ENCODE peak calls at places on chromosomes 1 and 21, in six cellular contexts. One of them, this sample, is unnamed. For H3K4me1, the result is how much of the 10 kb centered on the place peaks cover.

GRCh38 chr21:35332841-35333426 is 283.8 kb upstream of the RUNX1 start:
- DNase-seq in adrenal gland: no peak
- DNase-seq in heart left ventricle: no peak
- DNase-seq in K562: no peak
- DNase-seq in Peyer's patch: no peak
- DNase-seq in esophagus muscularis mucosa: no peak
- DNase-seq in this sample: no peak

GRCh38 chr1:208179303-208179702 is 64.9 kb downstream of the PLXNA2 start:
- DNase-seq in adrenal gland: no peak
- DNase-seq in heart left ventricle: no peak
- DNase-seq in K562: peak
- DNase-seq in Peyer's patch: no peak
- DNase-seq in esophagus muscularis mucosa: no peak
- DNase-seq in this sample: no peak

GRCh38 chr1:145982010-145982723 is 14.2 kb downstream of the TXNIP start:
- DNase-seq in adrenal gland: peak
- DNase-seq in heart left ventricle: peak
- DNase-seq in K562: no peak
- DNase-seq in Peyer's patch: peak
- DNase-seq in esophagus muscularis mucosa: no peak
- DNase-seq in this sample: peak

GRCh38 chr1:46719689-46720088 is 775 bp upstream of the EFCAB14 start:
- DNase-seq in adrenal gland: no peak
- DNase-seq in heart left ventricle: no peak
- DNase-seq in K562: peak
- DNase-seq in Peyer's patch: no peak
- DNase-seq in esophagus muscularis mucosa: no peak
- DNase-seq in this sample: no peak

GRCh38 chr1:167492509-167492910 is 25.8 kb downstream of the CD247 start:
- DNase-seq in adrenal gland: no peak
- DNase-seq in heart left ventricle: no peak
- DNase-seq in K562: no peak
- DNase-seq in Peyer's patch: peak
- DNase-seq in esophagus muscularis mucosa: no peak
- DNase-seq in this sample: no peak

GRCh38 chr1:112938188-112938587 is 17.8 kb downstream of the SLC16A1 start:
- DNase-seq in adrenal gland: no peak
- DNase-seq in heart left ventricle: no peak
- DNase-seq in K562: no peak
- DNase-seq in Peyer's patch: no peak
- DNase-seq in esophagus muscularis mucosa: no peak
- DNase-seq in this sample: no peak

GRCh38 chr1:205274041-205274691 is 46.4 kb downstream of the TMCC2 start:
- DNase-seq in adrenal gland: peak
- DNase-seq in heart left ventricle: no peak
- DNase-seq in K562: no peak
- DNase-seq in Peyer's patch: peak
- DNase-seq in esophagus muscularis mucosa: no peak
- DNase-seq in this sample: no peak

GRCh38 chr1:227748496-227749182 is 13.4 kb downstream of the SNAP47 start:
- DNase-seq in adrenal gland: peak
- DNase-seq in heart left ventricle: peak
- DNase-seq in K562: peak
- DNase-seq in Peyer's patch: no peak
- DNase-seq in esophagus muscularis mucosa: no peak
- DNase-seq in this sample: no peak

GRCh38 chr1:220924331-220924730 is 45.1 kb downstream of the HLX start:
- DNase-seq in adrenal gland: no peak
- DNase-seq in heart left ventricle: no peak
- DNase-seq in K562: no peak
- DNase-seq in Peyer's patch: no peak
- DNase-seq in esophagus muscularis mucosa: no peak
- DNase-seq in this sample: no peak

GRCh38 chr1:160704250-160704649 is 7.4 kb downstream of the CD48 start:
- DNase-seq in adrenal gland: peak
- DNase-seq in heart left ventricle: peak
- DNase-seq in K562: no peak
- DNase-seq in Peyer's patch: no peak
- DNase-seq in esophagus muscularis mucosa: no peak
- DNase-seq in this sample: no peak

GRCh38 chr1:44592208-44593145 is 81.8 kb downstream of the TMEM53 start:
- DNase-seq in adrenal gland: no peak
- DNase-seq in heart left ventricle: no peak
- DNase-seq in K562: no peak
- DNase-seq in Peyer's patch: no peak
- DNase-seq in esophagus muscularis mucosa: no peak
- DNase-seq in this sample: no peak

GRCh38 chr21:45308211-45309068 is 20.7 kb upstream of the POFUT2 start:
- DNase-seq in adrenal gland: no peak
- DNase-seq in heart left ventricle: no peak
- DNase-seq in K562: no peak
- DNase-seq in Peyer's patch: no peak
- DNase-seq in esophagus muscularis mucosa: no peak
- DNase-seq in this sample: no peak

GRCh38 chr1:982765-983436 is 1.0 kb upstream of the PERM1 start:
- DNase-seq in adrenal gland: no peak
- DNase-seq in heart left ventricle: peak
- DNase-seq in K562: no peak
- DNase-seq in Peyer's patch: no peak
- DNase-seq in esophagus muscularis mucosa: no peak
- DNase-seq in this sample: no peak

GRCh38 chr1:36465731-36466369 is 1.7 kb upstream of the MRPS15 start:
- DNase-seq in adrenal gland: no peak
- DNase-seq in heart left ventricle: no peak
- DNase-seq in K562: no peak
- DNase-seq in Peyer's patch: no peak
- DNase-seq in esophagus muscularis mucosa: no peak
- DNase-seq in this sample: no peak

GRCh38 chr1:79353224-79353623 is 346.7 kb upstream of the ADGRL4 start:
- DNase-seq in adrenal gland: peak
- DNase-seq in heart left ventricle: peak
- DNase-seq in K562: no peak
- DNase-seq in Peyer's patch: no peak
- DNase-seq in esophagus muscularis mucosa: no peak
- DNase-seq in this sample: no peak

GRCh38 chr1:42765271-42765670 is 1.6 kb downstream of the P3H1 start:
- DNase-seq in adrenal gland: no peak
- DNase-seq in heart left ventricle: no peak
- DNase-seq in K562: no peak
- DNase-seq in Peyer's patch: no peak
- DNase-seq in esophagus muscularis mucosa: no peak
- DNase-seq in this sample: no peak

GRCh38 chr1:111570781-111571181 is 48.8 kb upstream of the RAP1A start:
- DNase-seq in adrenal gland: no peak
- DNase-seq in heart left ventricle: no peak
- DNase-seq in K562: peak
- DNase-seq in Peyer's patch: peak
- DNase-seq in esophagus muscularis mucosa: peak
- DNase-seq in this sample: no peak

GRCh38 chr1:74513396-74513795 is 985 bp upstream of the LRRC53 start:
- DNase-seq in adrenal gland: no peak
- DNase-seq in heart left ventricle: no peak
- DNase-seq in K562: no peak
- DNase-seq in Peyer's patch: no peak
- DNase-seq in esophagus muscularis mucosa: no peak
- DNase-seq in this sample: no peak

GRCh38 chr1:17531682-17532487 is 7.6 kb upstream of the ARHGEF10L start:
- DNase-seq in adrenal gland: peak
- DNase-seq in heart left ventricle: peak
- DNase-seq in K562: no peak
- DNase-seq in Peyer's patch: no peak
- DNase-seq in esophagus muscularis mucosa: no peak
- DNase-seq in this sample: no peak
- TF ChIP-seq POLR2A in adrenal gland: no peak
- TF ChIP-seq POLR2A in heart left ventricle: no peak
- TF ChIP-seq POLR2A in K562: no peak
- TF ChIP-seq POLR2A in Peyer's patch: no peak
- TF ChIP-seq POLR2A in esophagus muscularis mucosa: no peak
- TF ChIP-seq POLR2A in this sample: no peak

GRCh38 chr1:23570001-23570691 is 10.8 kb upstream of the ID3 start:
- DNase-seq in adrenal gland: no peak
- DNase-seq in heart left ventricle: no peak
- DNase-seq in K562: no peak
- DNase-seq in Peyer's patch: no peak
- DNase-seq in esophagus muscularis mucosa: no peak
- DNase-seq in this sample: no peak

GRCh38 chr1:23576338-23577055 is 17.2 kb upstream of the ID3 start:
- DNase-seq in adrenal gland: no peak
- DNase-seq in heart left ventricle: no peak
- DNase-seq in K562: no peak
- DNase-seq in Peyer's patch: no peak
- DNase-seq in esophagus muscularis mucosa: no peak
- DNase-seq in this sample: no peak

GRCh38 chr1:23574265-23574754 is 15.0 kb upstream of the ID3 start:
- DNase-seq in adrenal gland: no peak
- DNase-seq in heart left ventricle: no peak
- DNase-seq in K562: no peak
- DNase-seq in Peyer's patch: peak
- DNase-seq in esophagus muscularis mucosa: no peak
- DNase-seq in this sample: no peak

GRCh38 chr1:23575226-23575810 is 16.0 kb upstream of the ID3 start:
- DNase-seq in adrenal gland: no peak
- DNase-seq in heart left ventricle: no peak
- DNase-seq in K562: no peak
- DNase-seq in Peyer's patch: no peak
- DNase-seq in esophagus muscularis mucosa: no peak
- DNase-seq in this sample: no peak

DNA sequence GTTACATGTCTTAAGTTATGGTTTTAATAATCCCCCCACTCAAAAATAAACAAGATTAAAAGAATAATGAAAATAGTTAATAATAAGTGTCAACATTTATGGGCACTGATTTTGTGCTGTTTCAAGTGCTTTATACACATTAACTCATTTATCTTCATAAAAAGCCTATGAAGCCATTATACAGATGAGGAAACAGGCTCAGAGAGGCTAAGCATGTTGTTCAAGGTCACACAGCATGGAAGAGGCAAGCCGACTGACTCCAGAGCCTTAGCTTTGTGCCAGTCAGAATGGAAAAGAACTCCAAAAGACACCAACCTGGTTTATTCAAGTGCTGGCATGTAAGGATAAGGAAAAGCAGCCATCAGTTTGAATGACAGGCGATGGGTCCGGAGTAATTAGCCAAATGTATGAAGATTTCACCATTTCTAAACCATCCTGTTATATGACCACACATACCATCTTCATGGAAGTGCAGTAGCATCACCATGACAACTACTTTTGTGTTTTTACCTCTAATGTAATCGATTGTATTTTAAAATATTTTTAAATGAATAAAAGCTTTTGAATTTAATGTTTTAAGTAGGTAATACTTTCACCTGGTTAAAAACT is 14.4 kb upstream of the ID3 start:
- DNase-seq in adrenal gland: no peak
- DNase-seq in heart left ventricle: no peak
- DNase-seq in K562: no peak
- DNase-seq in Peyer's patch: no peak
- DNase-seq in esophagus muscularis mucosa: no peak
- DNase-seq in this sample: no peak
- H3K27ac ChIP-seq in adrenal gland: no peak
- H3K27ac ChIP-seq in heart left ventricle: no peak
- H3K27ac ChIP-seq in K562: no peak
- H3K27ac ChIP-seq in Peyer's patch: no peak
- H3K27ac ChIP-seq in esophagus muscularis mucosa: no peak
- H3K27ac ChIP-seq in this sample: no peak

DNA sequence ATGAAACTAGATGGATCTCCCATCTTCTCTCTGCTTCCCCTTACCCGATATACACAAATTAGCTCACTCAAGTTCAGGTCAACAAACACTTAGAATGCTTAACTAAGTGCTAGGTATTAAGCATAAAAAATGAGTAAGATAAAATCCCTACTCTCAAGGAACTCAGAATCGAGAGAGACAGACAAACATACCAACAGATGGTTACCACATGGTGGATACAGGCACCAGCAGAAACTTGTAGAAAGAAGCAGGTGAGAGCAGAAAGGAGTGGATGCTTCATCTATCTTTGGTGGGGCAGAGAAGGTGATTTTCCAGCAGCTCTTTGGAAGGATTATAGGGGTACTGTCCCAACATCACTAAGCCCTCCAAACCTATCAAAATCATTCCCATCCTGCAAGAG is 32.2 kb downstream of the C8B start:
- DNase-seq in adrenal gland: no peak
- DNase-seq in heart left ventricle: no peak
- DNase-seq in K562: no peak
- DNase-seq in Peyer's patch: no peak
- DNase-seq in esophagus muscularis mucosa: no peak
- DNase-seq in this sample: no peak
- H3K4me1 ChIP-seq in adrenal gland: under half
- H3K4me1 ChIP-seq in heart left ventricle: under half
- H3K4me1 ChIP-seq in K562: under half
- H3K4me1 ChIP-seq in Peyer's patch: under half
- H3K4me1 ChIP-seq in esophagus muscularis mucosa: under half
- H3K4me1 ChIP-seq in this sample: under half

GRCh38 chr1:91499346-91499745 is 1.3 kb upstream of the CDC7 start:
- DNase-seq in adrenal gland: no peak
- DNase-seq in heart left ventricle: no peak
- DNase-seq in K562: no peak
- DNase-seq in Peyer's patch: no peak
- DNase-seq in esophagus muscularis mucosa: no peak
- DNase-seq in this sample: no peak

GRCh38 chr1:91499904-91500755 is 521 bp upstream of the CDC7 start:
- DNase-seq in adrenal gland: no peak
- DNase-seq in heart left ventricle: no peak
- DNase-seq in K562: peak
- DNase-seq in Peyer's patch: no peak
- DNase-seq in esophagus muscularis mucosa: no peak
- DNase-seq in this sample: no peak

GRCh38 chr1:91502138-91502881 is 1.7 kb downstream of the CDC7 start:
- DNase-seq in adrenal gland: no peak
- DNase-seq in heart left ventricle: no peak
- DNase-seq in K562: no peak
- DNase-seq in Peyer's patch: no peak
- DNase-seq in esophagus muscularis mucosa: no peak
- DNase-seq in this sample: no peak

GRCh38 chr1:91501527-91501859 is 842 bp downstream of the CDC7 start:
- DNase-seq in adrenal gland: peak
- DNase-seq in heart left ventricle: no peak
- DNase-seq in K562: peak
- DNase-seq in Peyer's patch: no peak
- DNase-seq in esophagus muscularis mucosa: no peak
- DNase-seq in this sample: no peak

DNA sequence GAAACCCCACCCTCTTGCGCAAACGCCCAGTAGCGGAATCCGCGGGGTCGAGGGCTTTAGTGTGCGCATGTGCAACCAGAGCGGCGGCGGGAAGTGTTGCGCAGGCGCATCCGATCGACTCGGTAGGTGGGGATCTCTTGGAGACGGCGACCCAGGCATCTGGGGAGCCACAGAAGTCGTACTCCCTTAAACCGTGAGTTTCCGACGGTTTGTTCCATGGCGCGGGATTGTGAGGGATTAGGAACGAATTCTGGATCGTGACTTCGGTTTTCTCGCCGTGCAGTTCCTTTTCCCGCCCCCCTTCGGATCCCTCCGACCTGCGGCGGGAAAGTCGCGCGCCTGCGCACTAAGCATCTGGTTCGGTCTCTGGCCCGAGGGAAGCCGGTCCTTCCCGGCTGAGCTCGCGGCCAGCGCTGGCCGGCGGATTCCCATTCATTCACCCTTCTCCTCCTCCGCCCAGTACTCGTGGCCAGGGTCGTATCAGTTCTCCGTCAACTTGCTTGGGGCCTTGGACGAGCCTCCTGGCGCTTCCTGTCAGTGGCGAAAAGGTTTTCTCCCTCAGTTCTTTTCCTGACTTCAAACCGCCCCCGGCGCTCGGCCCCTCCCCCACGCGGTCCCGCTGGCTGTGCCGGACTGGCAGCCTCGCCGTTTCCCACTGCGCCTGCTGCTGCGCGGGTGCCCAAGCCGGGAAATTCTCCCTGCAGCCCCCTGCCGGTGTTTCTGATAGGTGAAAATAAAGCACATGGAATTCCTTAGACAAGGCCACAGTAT is at the start of gene CDC7:
- DNase-seq in adrenal gland: peak
- DNase-seq in heart left ventricle: peak
- DNase-seq in K562: peak
- DNase-seq in Peyer's patch: peak
- DNase-seq in esophagus muscularis mucosa: peak
- DNase-seq in this sample: peak
- TF ChIP-seq POLR2A in adrenal gland: peak
- TF ChIP-seq POLR2A in heart left ventricle: peak
- TF ChIP-seq POLR2A in K562: peak
- TF ChIP-seq POLR2A in Peyer's patch: no peak
- TF ChIP-seq POLR2A in esophagus muscularis mucosa: peak
- TF ChIP-seq POLR2A in this sample: no peak